ENCODE peak calls at places on chromosome 13, in ten cellular contexts. D, J, V, Q, P, E, I, L, U and Y are unnamed samples.

GRCh38 chr13:51839711-51840110 is 5.3 kb downstream of the TMEM272 start:
- DNase-seq in D (no peak), J (no peak), V (no peak), Q (no peak), P (no peak), E (no peak), I (no peak), L (no peak), U (no peak), Y (no peak)

GRCh38 chr13:35965226-35965927 is 165.8 kb downstream of the DCLK1 start:
- DNase-seq in D (no peak), J (no peak), V (no peak), Q (no peak), P (peak; percentile 5), E (no peak), I (no peak), L (no peak), U (no peak), Y (no peak)

GRCh38 chr13:45728759-45729158 is 26.6 kb downstream of the CBY2 start:
- DNase-seq in D (no peak), J (no peak), V (no peak), Q (peak; percentile 4), P (no peak), E (peak; percentile 57), I (no peak), L (no peak), U (no peak), Y (no peak)

GRCh38 chr13:93361703-93362102 is 135.1 kb downstream of the GPC6 start:
- DNase-seq in D (no peak), J (no peak), V (no peak), Q (no peak), P (peak; percentile 13), E (no peak), I (no peak), L (no peak), U (no peak), Y (no peak)

GRCh38 chr13:113907637-113908617 is 44.1 kb upstream of the GAS6 start:
- DNase-seq in D (no peak), J (peak; percentile 56), V (no peak), Q (peak; percentile 44), P (peak; percentile 60), E (no peak), I (no peak), L (no peak), U (no peak), Y (no peak)

GRCh38 chr13:79456656-79457365 is 24.1 kb upstream of the NDFIP2 start:
- DNase-seq in D (no peak), J (no peak), V (no peak), Q (no peak), P (no peak), E (no peak), I (no peak), L (no peak), U (no peak), Y (no peak)

GRCh38 chr13:113291997-113292862 is 4.8 kb upstream of the LAMP1 start:
- DNase-seq in D (peak; percentile 22), J (no peak), V (no peak), Q (no peak), P (peak; percentile 43), E (no peak), I (peak; percentile 46), L (peak; percentile 23), U (no peak), Y (peak; percentile 28)

GRCh38 chr13:76965759-76966421 is 17.6 kb downstream of the ACOD1 start:
- DNase-seq in D (no peak), J (peak; percentile 89), V (no peak), Q (peak; percentile 84), P (peak; percentile 88), E (no peak), I (peak; percentile 21), L (peak; percentile 87), U (peak; percentile 71), Y (no peak)

GRCh38 chr13:30078059-30078458 is 227.6 kb upstream of the UBL3 start:
- DNase-seq in D (no peak), J (no peak), V (no peak), Q (no peak), P (no peak), E (no peak), I (no peak), L (no peak), U (no peak), Y (no peak)

GRCh38 chr13:113650731-113651148 is 7.3 kb downstream of the ATP4B start:
- DNase-seq in D (no peak), J (no peak), V (no peak), Q (no peak), P (no peak), E (no peak), I (no peak), L (no peak), U (no peak), Y (no peak)

GRCh38 chr13:113939905-113940339 is 34.0 kb downstream of the C13orf46 start:
- DNase-seq in D (no peak), J (no peak), V (no peak), Q (no peak), P (no peak), E (no peak), I (no peak), L (no peak), U (no peak), Y (no peak)

GRCh38 chr13:32940601-32941000 is 75.6 kb upstream of the KL start:
- DNase-seq in D (no peak), J (peak; percentile 73), V (no peak), Q (peak; percentile 44), P (peak; percentile 45), E (no peak), I (no peak), L (peak; percentile 30), U (peak; percentile 41), Y (no peak)

GRCh38 chr13:70884196-70884595 is 775.9 kb upstream of the KLHL1 start:
- DNase-seq in D (no peak), J (no peak), V (no peak), Q (no peak), P (no peak), E (no peak), I (no peak), L (no peak), U (no peak), Y (no peak)

GRCh38 chr13:23629566-23630272 is 59.5 kb downstream of the TNFRSF19 start:
- DNase-seq in D (no peak), J (no peak), V (no peak), Q (no peak), P (no peak), E (no peak), I (no peak), L (no peak), U (no peak), Y (no peak)

GRCh38 chr13:96967248-96967745 is 27.0 kb downstream of the OXGR1 start:
- DNase-seq in D (no peak), J (no peak), V (no peak), Q (peak; percentile 6), P (no peak), E (no peak), I (no peak), L (no peak), U (no peak), Y (no peak)

GRCh38 chr13:25466880-25467279 is 95.1 kb downstream of the ATP8A2 start:
- DNase-seq in D (no peak), J (no peak), V (no peak), Q (no peak), P (no peak), E (no peak), I (no peak), L (no peak), U (no peak), Y (no peak)

GRCh38 chr13:49669735-49670309 is 21.5 kb downstream of the EBPL start:
- DNase-seq in D (no peak), J (no peak), V (no peak), Q (peak; percentile 86), P (peak; percentile 86), E (peak; percentile 64), I (peak; percentile 86), L (peak; percentile 70), U (peak; percentile 49), Y (no peak)